ENCODE peak calls at places on chromosome 5, in six cellular contexts. F is iPS DF 19.7; C is IMR-90; I is Caki2; T is stimulated activated CD4-positive, alpha-beta T cell treated with anti-CD3 and anti-CD28 coated beads, Interleukin-1b, Interleukin-23, amount 100 ng/mL, for 24 hours; A is SW 1271. U is an unnamed sample.

GRCh38 chr5:159824188-159825153 is 91.8 kb upstream of the ADRA1B start:
- DNase-seq in T (no peak), C (no peak), F (no peak), A (no peak), I (no peak), U (no peak)

GRCh38 chr5:31887556-31887955 is 248.6 kb downstream of the PDZD2 start:
- DNase-seq in A (no peak), F (no peak), I (no peak), C (no peak), T (no peak), U (no peak)

GRCh38 chr5:172149073-172149472 is 39.0 kb downstream of the STK10 start:
- DNase-seq in A (no peak), T (no peak), F (no peak), I (peak), C (peak), U (no peak)

GRCh38 chr5:176844706-176845391 is 34.5 kb downstream of the UNC5A start:
- DNase-seq in F (no peak), T (no peak), C (peak), I (peak), A (no peak), U (no peak)

GRCh38 chr5:91281409-91281808 is 101.7 kb downstream of the ARRDC3 start:
- DNase-seq in C (peak), T (no peak), I (peak), F (no peak), A (no peak), U (no peak)

GRCh38 chr5:96734871-96735325 is 72.7 kb downstream of the CAST start:
- DNase-seq in F (no peak), T (no peak), C (peak), A (no peak), I (no peak), U (no peak)

GRCh38 chr5:95007953-95008596 is 276.8 kb downstream of the MCTP1 start:
- DNase-seq in C (no peak), F (no peak), T (no peak), A (no peak), I (no peak), U (no peak)

GRCh38 chr5:61327761-61328753 is 4.0 kb upstream of the ZSWIM6 start:
- DNase-seq in F (no peak), I (peak), C (peak), A (no peak), T (no peak), U (peak)

GRCh38 chr5:148844433-148845279 is 18.2 kb downstream of the ADRB2 start:
- DNase-seq in I (no peak), C (peak), T (no peak), F (no peak), A (no peak), U (peak)

GRCh38 chr5:14946813-14947640 is 75.4 kb upstream of the ANKH start:
- DNase-seq in I (peak), F (no peak), A (no peak), C (no peak), T (no peak), U (no peak)

GRCh38 chr5:147734839-147735238 is 47.7 kb downstream of the JAKMIP2 start:
- DNase-seq in C (no peak), F (no peak), A (no peak), I (no peak), T (no peak), U (no peak)

GRCh38 chr5:112914584-112914983 is 7.4 kb downstream of the REEP5 start:
- DNase-seq in C (peak), A (no peak), T (no peak), F (no peak), I (no peak), U (no peak)

GRCh38 chr5:112338681-112339337 is 80.3 kb downstream of the EPB41L4A start:
- DNase-seq in I (peak), C (no peak), A (no peak), F (no peak), T (no peak), U (no peak)

GRCh38 chr5:154302181-154302580 is 111.6 kb downstream of the GALNT10 start:
- DNase-seq in T (no peak), C (no peak), F (no peak), I (no peak), A (no peak), U (no peak)

GRCh38 chr5:173331956-173332479 is 3.8 kb upstream of the STC2 start:
- DNase-seq in T (peak), F (no peak), A (peak), I (peak), C (peak), U (peak)

GRCh38 chr5:116799401-116799800 is 224.8 kb upstream of the SEMA6A start:
- DNase-seq in C (no peak), T (no peak), F (no peak), A (no peak), I (no peak), U (no peak)

GRCh38 chr5:120293796-120294195 is 170.3 kb upstream of the PRR16 start:
- DNase-seq in T (no peak), I (no peak), C (peak), A (no peak), F (no peak), U (no peak)

GRCh38 chr5:93385665-93386064 is 195.4 kb downstream of the NR2F1-AS1 start:
- DNase-seq in T (no peak), F (no peak), I (no peak), C (peak), A (no peak), U (no peak)

U was measured in natural killer cell treated with Interleukin-12 subunit alpha and Interleukin-12 subunit beta and Interleukin-15 and Interleukin-18, amount 100 ng/mL, for 72 hours.